ENCODE peak calls at places on chromosomes 3 and 15, in nine cellular contexts. One of them, this sample, is unnamed.

GRCh38 chr3:52040600-52040999 is 15.8 kb downstream of the DUSP7 start:
- DNase-seq in fibroblast of lung: no peak
- DNase-seq in AG04450: no peak
- DNase-seq in AG10803: no peak
- DNase-seq in astrocyte: no peak
- DNase-seq in mammary epithelial cell: no peak
- DNase-seq in spleen: no peak
- DNase-seq in GM06990: no peak
- DNase-seq in HFF-Myc: no peak
- DNase-seq in this sample: no peak

GRCh38 chr15:64844576-64845140 is 2.9 kb downstream of the PLEKHO2 start:
- DNase-seq in fibroblast of lung: no peak
- DNase-seq in AG04450: no peak
- DNase-seq in AG10803: no peak
- DNase-seq in astrocyte: no peak
- DNase-seq in mammary epithelial cell: no peak
- DNase-seq in spleen: no peak
- DNase-seq in GM06990: no peak
- DNase-seq in HFF-Myc: no peak
- DNase-seq in this sample: no peak

GRCh38 chr3:17983106-17983505 is 240.7 kb upstream of the TBC1D5 start:
- DNase-seq in fibroblast of lung: no peak
- DNase-seq in AG04450: no peak
- DNase-seq in AG10803: no peak
- DNase-seq in astrocyte: no peak
- DNase-seq in mammary epithelial cell: no peak
- DNase-seq in spleen: no peak
- DNase-seq in GM06990: no peak
- DNase-seq in HFF-Myc: no peak
- DNase-seq in this sample: no peak

GRCh38 chr3:105827959-105828358 is 40.9 kb downstream of the CBLB start:
- DNase-seq in fibroblast of lung: peak
- DNase-seq in AG04450: peak
- DNase-seq in AG10803: peak
- DNase-seq in astrocyte: peak
- DNase-seq in mammary epithelial cell: peak
- DNase-seq in spleen: no peak
- DNase-seq in GM06990: no peak
- DNase-seq in HFF-Myc: peak
- DNase-seq in this sample: no peak

GRCh38 chr3:196638922-196639516 is 475 bp upstream of the NRROS start:
- DNase-seq in fibroblast of lung: no peak
- DNase-seq in AG04450: no peak
- DNase-seq in AG10803: no peak
- DNase-seq in astrocyte: no peak
- DNase-seq in mammary epithelial cell: no peak
- DNase-seq in spleen: no peak
- DNase-seq in GM06990: no peak
- DNase-seq in HFF-Myc: no peak
- DNase-seq in this sample: no peak

GRCh38 chr3:141763088-141763750 is at the start of gene GRK7:
- DNase-seq in fibroblast of lung: no peak
- DNase-seq in AG04450: no peak
- DNase-seq in AG10803: no peak
- DNase-seq in astrocyte: no peak
- DNase-seq in mammary epithelial cell: no peak
- DNase-seq in spleen: no peak
- DNase-seq in GM06990: no peak
- DNase-seq in HFF-Myc: no peak
- DNase-seq in this sample: no peak

GRCh38 chr3:42749025-42749752 is 23.9 kb downstream of the CCDC13 start:
- DNase-seq in fibroblast of lung: no peak
- DNase-seq in AG04450: no peak
- DNase-seq in AG10803: no peak
- DNase-seq in astrocyte: no peak
- DNase-seq in mammary epithelial cell: no peak
- DNase-seq in spleen: peak
- DNase-seq in GM06990: no peak
- DNase-seq in HFF-Myc: no peak
- DNase-seq in this sample: no peak

GRCh38 chr3:15592968-15593367 is 8.4 kb downstream of the HACL1 start:
- DNase-seq in fibroblast of lung: no peak
- DNase-seq in AG04450: no peak
- DNase-seq in AG10803: no peak
- DNase-seq in astrocyte: no peak
- DNase-seq in mammary epithelial cell: no peak
- DNase-seq in spleen: no peak
- DNase-seq in GM06990: no peak
- DNase-seq in HFF-Myc: no peak
- DNase-seq in this sample: no peak

GRCh38 chr3:134600166-134600670 is 50.6 kb downstream of the KY start:
- DNase-seq in fibroblast of lung: peak
- DNase-seq in AG04450: no peak
- DNase-seq in AG10803: peak
- DNase-seq in astrocyte: peak
- DNase-seq in mammary epithelial cell: no peak
- DNase-seq in spleen: no peak
- DNase-seq in GM06990: no peak
- DNase-seq in HFF-Myc: no peak
- DNase-seq in this sample: no peak

GRCh38 chr3:49868951-49869454 is 703 bp downstream of the CAMKV start:
- DNase-seq in fibroblast of lung: no peak
- DNase-seq in AG04450: no peak
- DNase-seq in AG10803: no peak
- DNase-seq in astrocyte: no peak
- DNase-seq in mammary epithelial cell: no peak
- DNase-seq in spleen: no peak
- DNase-seq in GM06990: no peak
- DNase-seq in HFF-Myc: no peak
- DNase-seq in this sample: no peak

GRCh38 chr3:24741506-24741905 is 246.9 kb upstream of the THRB start:
- DNase-seq in fibroblast of lung: peak
- DNase-seq in AG04450: no peak
- DNase-seq in AG10803: no peak
- DNase-seq in astrocyte: no peak
- DNase-seq in mammary epithelial cell: no peak
- DNase-seq in spleen: no peak
- DNase-seq in GM06990: no peak
- DNase-seq in HFF-Myc: no peak
- DNase-seq in this sample: no peak

GRCh38 chr3:69324362-69325025 is 61.4 kb downstream of the FRMD4B start:
- DNase-seq in fibroblast of lung: no peak
- DNase-seq in AG04450: no peak
- DNase-seq in AG10803: no peak
- DNase-seq in astrocyte: no peak
- DNase-seq in mammary epithelial cell: no peak
- DNase-seq in spleen: no peak
- DNase-seq in GM06990: no peak
- DNase-seq in HFF-Myc: no peak
- DNase-seq in this sample: no peak

GRCh38 chr15:101050647-101051290 is 131.6 kb downstream of the LRRK1 start:
- DNase-seq in fibroblast of lung: no peak
- DNase-seq in AG04450: no peak
- DNase-seq in AG10803: no peak
- DNase-seq in astrocyte: no peak
- DNase-seq in mammary epithelial cell: no peak
- DNase-seq in spleen: peak
- DNase-seq in GM06990: no peak
- DNase-seq in HFF-Myc: no peak
- DNase-seq in this sample: no peak

GRCh38 chr15:31223478-31224350 is 102.9 kb upstream of the KLF13 start:
- DNase-seq in fibroblast of lung: no peak
- DNase-seq in AG04450: no peak
- DNase-seq in AG10803: no peak
- DNase-seq in astrocyte: no peak
- DNase-seq in mammary epithelial cell: no peak
- DNase-seq in spleen: no peak
- DNase-seq in GM06990: no peak
- DNase-seq in HFF-Myc: no peak
- DNase-seq in this sample: no peak

GRCh38 chr3:148319161-148319915 is 378.4 kb upstream of the AGTR1 start:
- DNase-seq in fibroblast of lung: peak
- DNase-seq in AG04450: peak
- DNase-seq in AG10803: peak
- DNase-seq in astrocyte: peak
- DNase-seq in mammary epithelial cell: peak
- DNase-seq in spleen: no peak
- DNase-seq in GM06990: peak
- DNase-seq in HFF-Myc: peak
- DNase-seq in this sample: no peak

GRCh38 chr15:97652700-97653167 is 307.8 kb upstream of the ARRDC4 start:
- DNase-seq in fibroblast of lung: no peak
- DNase-seq in AG04450: no peak
- DNase-seq in AG10803: no peak
- DNase-seq in astrocyte: no peak
- DNase-seq in mammary epithelial cell: peak
- DNase-seq in spleen: no peak
- DNase-seq in GM06990: no peak
- DNase-seq in HFF-Myc: no peak
- DNase-seq in this sample: no peak

GRCh38 chr3:40996827-40997710 is 202.2 kb upstream of the CTNNB1 start:
- DNase-seq in fibroblast of lung: no peak
- DNase-seq in AG04450: no peak
- DNase-seq in AG10803: no peak
- DNase-seq in astrocyte: no peak
- DNase-seq in mammary epithelial cell: no peak
- DNase-seq in spleen: no peak
- DNase-seq in GM06990: no peak
- DNase-seq in HFF-Myc: no peak
- DNase-seq in this sample: no peak
- TF ChIP-seq CTCF in fibroblast of lung: no peak
- TF ChIP-seq CTCF in AG04450: no peak
- TF ChIP-seq CTCF in AG10803: no peak
- TF ChIP-seq CTCF in astrocyte: no peak
- TF ChIP-seq CTCF in mammary epithelial cell: no peak
- TF ChIP-seq CTCF in spleen: no peak
- TF ChIP-seq CTCF in GM06990: no peak
- TF ChIP-seq CTCF in HFF-Myc: no peak
- TF ChIP-seq CTCF in this sample: no peak

GRCh38 chr3:20154928-20155327 is 31.1 kb downstream of the SGO1 start:
- DNase-seq in fibroblast of lung: no peak
- DNase-seq in AG04450: no peak
- DNase-seq in AG10803: no peak
- DNase-seq in astrocyte: no peak
- DNase-seq in mammary epithelial cell: no peak
- DNase-seq in spleen: no peak
- DNase-seq in GM06990: no peak
- DNase-seq in HFF-Myc: no peak
- DNase-seq in this sample: no peak
- TF ChIP-seq CTCF in fibroblast of lung: no peak
- TF ChIP-seq CTCF in AG04450: no peak
- TF ChIP-seq CTCF in AG10803: no peak
- TF ChIP-seq CTCF in astrocyte: no peak
- TF ChIP-seq CTCF in mammary epithelial cell: peak
- TF ChIP-seq CTCF in spleen: no peak
- TF ChIP-seq CTCF in GM06990: no peak
- TF ChIP-seq CTCF in HFF-Myc: no peak
- TF ChIP-seq CTCF in this sample: no peak

GRCh38 chr3:157159037-157159761 is 748 bp downstream of the CCNL1 start:
- DNase-seq in fibroblast of lung: peak
- DNase-seq in AG04450: no peak
- DNase-seq in AG10803: peak
- DNase-seq in astrocyte: peak
- DNase-seq in mammary epithelial cell: peak
- DNase-seq in spleen: peak
- DNase-seq in GM06990: peak
- DNase-seq in HFF-Myc: no peak
- DNase-seq in this sample: no peak
- TF ChIP-seq CTCF in fibroblast of lung: peak
- TF ChIP-seq CTCF in AG04450: peak
- TF ChIP-seq CTCF in AG10803: peak
- TF ChIP-seq CTCF in astrocyte: no peak
- TF ChIP-seq CTCF in mammary epithelial cell: peak
- TF ChIP-seq CTCF in spleen: no peak
- TF ChIP-seq CTCF in GM06990: peak
- TF ChIP-seq CTCF in HFF-Myc: no peak
- TF ChIP-seq CTCF in this sample: no peak

GRCh38 chr3:182487621-182488020 is 305.7 kb upstream of the ATP11B start:
- DNase-seq in fibroblast of lung: no peak
- DNase-seq in AG04450: no peak
- DNase-seq in AG10803: no peak
- DNase-seq in astrocyte: no peak
- DNase-seq in mammary epithelial cell: no peak
- DNase-seq in spleen: no peak
- DNase-seq in GM06990: no peak
- DNase-seq in HFF-Myc: no peak
- DNase-seq in this sample: no peak

GRCh38 chr3:182487048-182487447 is 306.3 kb upstream of the ATP11B start:
- DNase-seq in fibroblast of lung: no peak
- DNase-seq in AG04450: no peak
- DNase-seq in AG10803: no peak
- DNase-seq in astrocyte: no peak
- DNase-seq in mammary epithelial cell: no peak
- DNase-seq in spleen: no peak
- DNase-seq in GM06990: no peak
- DNase-seq in HFF-Myc: no peak
- DNase-seq in this sample: no peak

GRCh38 chr3:182491571-182491970 is 301.7 kb upstream of the ATP11B start:
- DNase-seq in fibroblast of lung: no peak
- DNase-seq in AG04450: no peak
- DNase-seq in AG10803: no peak
- DNase-seq in astrocyte: no peak
- DNase-seq in mammary epithelial cell: no peak
- DNase-seq in spleen: no peak
- DNase-seq in GM06990: no peak
- DNase-seq in HFF-Myc: no peak
- DNase-seq in this sample: no peak

GRCh38 chr3:182492536-182492935 is 300.8 kb upstream of the ATP11B start:
- DNase-seq in fibroblast of lung: no peak
- DNase-seq in AG04450: no peak
- DNase-seq in AG10803: no peak
- DNase-seq in astrocyte: no peak
- DNase-seq in mammary epithelial cell: no peak
- DNase-seq in spleen: no peak
- DNase-seq in GM06990: no peak
- DNase-seq in HFF-Myc: no peak
- DNase-seq in this sample: no peak

DNA sequence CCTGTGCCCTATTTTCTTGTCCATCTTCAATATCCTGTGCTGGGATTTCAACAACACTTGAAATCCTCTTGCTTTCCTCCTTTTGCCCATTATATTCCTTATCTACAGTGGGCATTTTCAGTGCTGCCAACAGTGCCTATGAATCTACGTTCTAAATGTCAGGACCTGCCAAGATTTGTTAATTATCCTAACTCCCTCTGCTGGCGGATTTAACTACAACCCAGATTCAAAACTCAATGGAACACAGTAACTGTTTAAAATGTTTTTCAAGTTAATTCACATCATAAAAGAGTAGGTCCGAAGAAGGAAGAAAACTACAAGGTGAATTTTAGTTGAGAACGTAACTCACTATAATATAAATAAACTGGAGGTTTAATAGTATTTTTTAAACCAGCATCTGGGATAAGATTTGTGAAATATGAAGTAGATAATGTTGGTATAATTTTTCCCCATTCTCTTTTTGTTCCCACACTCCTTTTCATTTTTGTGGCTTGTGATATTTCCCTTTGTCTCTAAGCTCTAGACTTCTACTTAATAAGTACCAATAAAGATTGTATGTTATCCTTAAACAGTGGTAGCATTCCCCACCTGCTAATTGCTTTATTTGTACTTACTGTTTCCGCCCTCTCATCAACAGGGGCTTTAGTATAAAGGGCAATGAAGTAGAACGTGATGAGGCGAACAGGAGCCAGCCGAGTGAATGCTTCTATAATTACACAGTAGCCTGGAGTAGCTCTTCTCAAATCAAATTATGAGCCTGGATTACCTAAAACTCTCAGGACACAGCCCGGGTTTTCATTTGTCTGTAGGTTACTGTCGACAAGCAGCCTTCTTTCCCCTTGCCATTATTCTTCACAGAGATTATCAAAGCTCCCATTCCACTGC is 302.5 kb upstream of the ATP11B start:
- DNase-seq in fibroblast of lung: peak
- DNase-seq in AG04450: no peak
- DNase-seq in AG10803: peak
- DNase-seq in astrocyte: peak
- DNase-seq in mammary epithelial cell: peak
- DNase-seq in spleen: no peak
- DNase-seq in GM06990: no peak
- DNase-seq in HFF-Myc: no peak
- DNase-seq in this sample: no peak
- TF ChIP-seq CTCF in fibroblast of lung: peak
- TF ChIP-seq CTCF in AG04450: no peak
- TF ChIP-seq CTCF in AG10803: peak
- TF ChIP-seq CTCF in astrocyte: peak
- TF ChIP-seq CTCF in mammary epithelial cell: peak
- TF ChIP-seq CTCF in spleen: no peak
- TF ChIP-seq CTCF in GM06990: peak
- TF ChIP-seq CTCF in HFF-Myc: no peak
- TF ChIP-seq CTCF in this sample: peak